ENCODE peak calls at places on chromosome 10, in nine cellular contexts. D is A549, Q is tibial nerve, P is suprapubic skin, R is H1, M is ovary, F is upper lobe of left lung, Y is esophagus muscularis mucosa, X is HepG2. K is an unnamed sample.
A peak's percentile ranks its signal among the peaks of the same experiment; 100 is the strongest.

GRCh38 chr10:57864789-57865676 is 402.7 kb downstream of the IPMK start:
- DNase-seq in X (peak; percentile 30), M (no peak), Q (no peak), Y (no peak), D (peak; percentile 2), F (no peak), P (no peak), R (no peak), K (peak; percentile 10)

GRCh38 chr10:119205926-119206602 is 1.3 kb upstream of the GRK5 start:
- DNase-seq in D (peak; percentile 69), Q (peak; percentile 50), P (no peak), M (no peak), F (no peak), Y (peak; percentile 92), X (peak; percentile 83), R (peak; percentile 62), K (peak; percentile 77)

GRCh38 chr10:82969405-82969804 is 1094.4 kb downstream of the NRG3 start:
- DNase-seq in F (no peak), R (no peak), Q (no peak), X (no peak), Y (no peak), M (no peak), D (peak; percentile 7), P (no peak), K (no peak)

GRCh38 chr10:127088908-127089307 is 107.5 kb downstream of the INSYN2A start:
- DNase-seq in F (no peak), M (no peak), P (no peak), Y (no peak), X (no peak), D (no peak), R (no peak), Q (no peak), K (no peak)

GRCh38 chr10:73894245-73894971 is 16.5 kb upstream of the PLAU start:
- DNase-seq in Q (no peak), P (no peak), Y (no peak), M (no peak), R (no peak), F (no peak), X (no peak), D (peak; percentile 58), K (no peak)

GRCh38 chr10:98309366-98310355 is 41.7 kb upstream of the LOXL4 start:
- DNase-seq in P (peak; percentile 83), Y (no peak), F (peak; percentile 86), X (peak; percentile 46), R (peak; percentile 86), D (peak; percentile 68), Q (peak; percentile 67), M (peak; percentile 84), K (peak; percentile 66)

GRCh38 chr10:3477683-3478082 is 305.1 kb upstream of the PITRM1 start:
- DNase-seq in F (no peak), P (no peak), M (no peak), D (peak; percentile 26), Q (no peak), X (no peak), R (no peak), Y (no peak), K (no peak)

GRCh38 chr10:30052062-30052461 is 7.3 kb downstream of the JCAD start:
- DNase-seq in M (no peak), X (no peak), P (no peak), R (no peak), Y (no peak), Q (no peak), F (no peak), D (no peak), K (no peak)

GRCh38 chr10:108782411-108782810 is 1140.9 kb downstream of the XPNPEP1 start:
- DNase-seq in X (no peak), D (no peak), Q (no peak), R (no peak), Y (no peak), P (no peak), F (no peak), M (no peak), K (no peak)

GRCh38 chr10:99358101-99358500 is 28.9 kb downstream of the CNNM1 start:
- DNase-seq in P (no peak), M (no peak), Q (no peak), F (no peak), X (peak; percentile 71), R (no peak), D (no peak), Y (no peak), K (no peak)

GRCh38 chr10:78889536-78890063 is 179.2 kb upstream of the ZMIZ1 start:
- DNase-seq in X (no peak), Y (peak; percentile 74), D (no peak), F (no peak), R (no peak), M (no peak), P (no peak), Q (no peak), K (no peak)

GRCh38 chr10:4382811-4383210 is 443.2 kb upstream of the AKR1E2 start:
- DNase-seq in D (no peak), Y (no peak), R (no peak), Q (no peak), P (no peak), M (no peak), F (no peak), X (peak; percentile 15), K (no peak)

GRCh38 chr10:131750171-131750895 is 150.5 kb upstream of the PPP2R2D start:
- DNase-seq in F (no peak), D (no peak), R (no peak), X (no peak), M (no peak), P (no peak), Y (no peak), Q (no peak), K (no peak)

GRCh38 chr10:13686331-13686752 is 99.6 kb downstream of the PRPF18 start:
- DNase-seq in P (no peak), F (no peak), R (no peak), D (peak; percentile 13), Q (no peak), Y (no peak), M (no peak), X (no peak), K (no peak)

GRCh38 chr10:45594276-45595157 is 78.1 kb downstream of the ZFAND4 start:
- DNase-seq in P (peak; percentile 94), D (peak; percentile 95), R (peak; percentile 93), X (peak; percentile 90), Q (peak; percentile 82), M (peak; percentile 93), F (peak; percentile 99), Y (peak; percentile 98), K (peak; percentile 94)
- TF ChIP-seq POLR2A in P (no peak), D (peak; percentile 50), R (peak; percentile 83), X (peak; percentile 58), Q (peak; percentile 43), M (peak; percentile 39), F (peak; percentile 87), Y (peak; percentile 13), K (peak; percentile 71)

DNA sequence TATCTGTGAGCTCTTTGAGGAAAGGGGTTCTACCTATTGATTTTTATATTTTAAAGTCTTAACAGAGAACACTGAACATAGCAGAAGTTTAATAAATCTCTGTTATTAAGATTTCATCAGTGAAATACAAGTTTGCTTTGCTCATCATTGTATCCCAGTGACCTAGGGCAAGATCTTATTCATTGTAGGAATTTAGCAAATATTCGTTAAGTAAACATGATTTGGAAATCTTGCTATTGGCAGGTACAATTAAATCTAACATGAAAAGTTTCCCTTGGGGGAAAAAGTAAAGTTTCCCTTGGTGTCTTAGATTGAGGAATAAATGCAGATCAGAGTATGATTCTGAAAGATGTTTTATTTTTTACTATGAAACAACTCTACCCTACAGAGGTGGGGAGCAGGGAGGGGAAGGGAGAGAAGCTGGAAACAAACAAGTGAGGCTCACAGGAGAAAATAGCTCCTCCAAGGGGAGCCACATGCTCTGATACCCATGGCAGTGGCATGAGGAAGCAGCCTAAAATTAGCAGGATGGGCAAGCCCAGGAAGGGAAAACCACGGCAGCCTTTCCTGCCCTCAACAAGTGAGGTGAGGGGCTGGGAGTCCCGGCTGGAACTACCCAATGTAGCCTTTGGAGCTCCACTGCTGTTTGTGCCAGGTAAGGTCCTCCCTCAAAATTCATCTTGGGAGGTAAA is 12.4 kb upstream of the HERC4 start:
- DNase-seq in X (no peak), Q (no peak), Y (no peak), D (peak; percentile 81), R (no peak), P (no peak), M (no peak), F (no peak), K (no peak)
- TF ChIP-seq EP300 in X (no peak), Q (no peak), Y (no peak), D (peak; percentile 78), R (no peak), P (no peak), M (no peak), F (no peak), K (no peak)

GRCh38 chr10:90930971-90931841 is 10.3 kb upstream of the ANKRD1 start:
- DNase-seq in X (peak; percentile 96), D (peak; percentile 89), F (no peak), Y (no peak), R (no peak), P (no peak), M (peak; percentile 49), Q (peak; percentile 7), K (no peak)

GRCh38 chr10:90927293-90927692 is 6.4 kb upstream of the ANKRD1 start:
- DNase-seq in X (no peak), R (no peak), D (no peak), Y (no peak), P (no peak), Q (no peak), F (no peak), M (no peak), K (no peak)

GRCh38 chr10:90930070-90930837 is 9.4 kb upstream of the ANKRD1 start:
- DNase-seq in P (no peak), F (no peak), M (peak; percentile 40), X (peak; percentile 86), Q (no peak), Y (no peak), R (no peak), D (peak; percentile 90), K (no peak)

GRCh38 chr10:90925078-90926029 is 4.5 kb upstream of the ANKRD1 start:
- DNase-seq in D (no peak), R (peak; percentile 53), Y (no peak), Q (no peak), X (no peak), F (no peak), P (no peak), M (no peak), K (no peak)

GRCh38 chr10:90929179-90929578 is 8.3 kb upstream of the ANKRD1 start:
- DNase-seq in P (no peak), Y (no peak), F (no peak), R (no peak), D (no peak), X (no peak), M (no peak), Q (no peak), K (no peak)
- H3K27ac ChIP-seq in P (no peak overlapping the region), Y (no peak overlapping the region), F (peak overlapping the region; percentile 77), R (no peak overlapping the region), D (peak overlapping the region; percentile 85), X (no peak overlapping the region), M (no peak overlapping the region), Q (peak overlapping the region; percentile 72), K (no peak overlapping the region)

GRCh38 chr10:88991161-88991899 is 732 bp downstream of the FAS start:
- DNase-seq in Y (no peak), D (peak; percentile 45), X (peak; percentile 54), R (peak; percentile 50), Q (peak; percentile 72), M (peak; percentile 89), F (peak; percentile 93), P (peak; percentile 87), K (peak; percentile 70)
- TF ChIP-seq POLR2A in Y (no peak), D (peak; percentile 20), X (no peak), R (no peak), Q (no peak), M (peak; percentile 67), F (no peak), P (no peak), K (peak; percentile 53)